ENCODE peak calls at places on chromosome 19, in five cellular contexts. S is K562, F is breast epithelium, U is H1, A is prostate gland. O is an unnamed sample. For H3K4me1, the result is how much of the 10 kb centered on the place peaks cover.

GRCh38 chr19:1787116-1787515 is 25.0 kb downstream of the ATP8B3 start:
- DNase-seq in S (no peak), F (no peak), U (no peak), A (no peak), O (no peak)

GRCh38 chr19:32372726-32373613 is 27.6 kb downstream of the ZNF507 start:
- DNase-seq in S (no peak), F (no peak), U (no peak), A (no peak), O (no peak)

GRCh38 chr19:42092350-42092749 is 16.4 kb downstream of the ZNF574 start:
- DNase-seq in S (peak), F (no peak), U (peak), A (no peak), O (no peak)

GRCh38 chr19:11422163-11423068 is 3.3 kb upstream of the RGL3 start:
- DNase-seq in S (peak), F (peak), U (peak), A (peak), O (peak)

GRCh38 chr19:21023901-21024300 is 3.4 kb downstream of the ZNF430 start:
- DNase-seq in S (no peak), F (no peak), U (no peak), A (no peak), O (no peak)

GRCh38 chr19:18287836-18288772 is 6.7 kb upstream of the JUND start:
- DNase-seq in S (no peak), F (no peak), U (peak), A (no peak), O (no peak)

GRCh38 chr19:8302357-8302691 is 5.8 kb downstream of the CD320 start:
- DNase-seq in S (peak), F (peak), U (no peak), A (peak), O (peak)

GRCh38 chr19:2325261-2326046 is 2.9 kb downstream of the LSM7 start:
- DNase-seq in S (no peak), F (no peak), U (no peak), A (no peak), O (no peak)

GRCh38 chr19:19860756-19861390 is 4.8 kb upstream of the ZNF253 start:
- DNase-seq in S (peak), F (peak), U (peak), A (no peak), O (no peak)

GRCh38 chr19:6613711-6614110 is 22.8 kb upstream of the CD70 start:
- DNase-seq in S (no peak), F (no peak), U (no peak), A (no peak), O (no peak)

GRCh38 chr19:44164673-44165512 is at the start of gene ZNF226:
- DNase-seq in S (peak), F (peak), U (peak), A (peak), O (peak)

GRCh38 chr19:1538978-1539377 is 15.1 kb downstream of the PLK5 start:
- DNase-seq in S (no peak), F (no peak), U (no peak), A (no peak), O (no peak)

GRCh38 chr19:22263121-22263520 is 23.1 kb upstream of the ZNF729 start:
- DNase-seq in S (no peak), F (no peak), U (no peak), A (no peak), O (no peak)

GRCh38 chr19:33528404-33528803 is 6.8 kb upstream of the PEPD start:
- DNase-seq in S (no peak), F (no peak), U (no peak), A (no peak), O (no peak)

GRCh38 chr19:48094129-48094842 is 16.3 kb downstream of the PLA2G4C start:
- DNase-seq in S (no peak), F (no peak), U (no peak), A (no peak), O (no peak)

GRCh38 chr19:35000338-35000646 is 169 bp downstream of the GRAMD1A start:
- DNase-seq in S (no peak), F (no peak), U (no peak), A (no peak), O (no peak)
- H3K4me1 ChIP-seq in S (under half), F (under half), U (under half), A (under half), O (under half)

GRCh38 chr19:3968556-3969434 is 2.1 kb downstream of the DAPK3 start:
- DNase-seq in S (peak), F (peak), U (peak), A (peak), O (peak)
- TF ChIP-seq POLR2A in S (no peak), F (no peak), U (peak), A (peak), O (peak)

GRCh38 chr19:46346821-46347571 is at the start of gene PPP5C:
- DNase-seq in S (peak), F (peak), U (peak), A (peak), O (peak)
- TF ChIP-seq POLR2AphosphoS5 in S (peak), F (peak), U (peak), A (peak), O (peak)

DNA sequence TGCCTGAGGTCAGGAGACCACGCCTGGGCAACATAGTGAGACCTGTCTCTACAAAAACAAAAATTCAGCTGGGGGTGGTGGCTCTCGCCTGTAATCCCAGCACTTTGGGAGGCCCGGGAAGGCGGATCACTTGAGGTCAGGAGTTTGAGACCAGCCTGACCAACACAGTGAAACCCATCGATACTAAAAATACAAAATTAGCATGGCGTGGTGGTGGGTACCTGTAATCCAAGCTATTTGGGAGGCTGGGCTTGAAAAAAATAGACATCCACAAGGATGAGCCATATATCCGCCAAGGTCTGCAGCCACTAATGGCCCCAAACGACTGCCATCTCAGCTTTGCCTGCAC is 3.1 kb downstream of the RPS16 start:
- DNase-seq in S (no peak), F (no peak), U (no peak), A (no peak), O (no peak)
- H3K4me1 ChIP-seq in S (under half), F (under half), U (under half), A (under half), O (half or more)

GRCh38 chr19:38744298-38744681 is at the start of gene CAPN12:
- DNase-seq in S (peak), F (no peak), U (no peak), A (no peak), O (no peak)
- TF ChIP-seq POLR2A in S (no peak), F (no peak), U (no peak), A (no peak), O (no peak)

GRCh38 chr19:49801966-49802661 is 11.0 kb downstream of the FUZ start:
- DNase-seq in S (peak), F (peak), U (peak), A (peak), O (peak)
- TF ChIP-seq POLR2AphosphoS5 in S (no peak), F (peak), U (no peak), A (peak), O (peak)

GRCh38 chr19:55473613-55474012 is 2.8 kb upstream of the ZNF628 start:
- DNase-seq in S (no peak), F (no peak), U (no peak), A (no peak), O (no peak)

GRCh38 chr19:55472463-55472862 is 4.0 kb upstream of the ZNF628 start:
- DNase-seq in S (no peak), F (no peak), U (no peak), A (no peak), O (no peak)

GRCh38 chr19:55476100-55476775 is at the start of gene ZNF628:
- DNase-seq in S (peak), F (peak), U (peak), A (peak), O (peak)

GRCh38 chr19:55473201-55473600 is 3.2 kb upstream of the ZNF628 start:
- DNase-seq in S (no peak), F (no peak), U (no peak), A (no peak), O (no peak)

DNA sequence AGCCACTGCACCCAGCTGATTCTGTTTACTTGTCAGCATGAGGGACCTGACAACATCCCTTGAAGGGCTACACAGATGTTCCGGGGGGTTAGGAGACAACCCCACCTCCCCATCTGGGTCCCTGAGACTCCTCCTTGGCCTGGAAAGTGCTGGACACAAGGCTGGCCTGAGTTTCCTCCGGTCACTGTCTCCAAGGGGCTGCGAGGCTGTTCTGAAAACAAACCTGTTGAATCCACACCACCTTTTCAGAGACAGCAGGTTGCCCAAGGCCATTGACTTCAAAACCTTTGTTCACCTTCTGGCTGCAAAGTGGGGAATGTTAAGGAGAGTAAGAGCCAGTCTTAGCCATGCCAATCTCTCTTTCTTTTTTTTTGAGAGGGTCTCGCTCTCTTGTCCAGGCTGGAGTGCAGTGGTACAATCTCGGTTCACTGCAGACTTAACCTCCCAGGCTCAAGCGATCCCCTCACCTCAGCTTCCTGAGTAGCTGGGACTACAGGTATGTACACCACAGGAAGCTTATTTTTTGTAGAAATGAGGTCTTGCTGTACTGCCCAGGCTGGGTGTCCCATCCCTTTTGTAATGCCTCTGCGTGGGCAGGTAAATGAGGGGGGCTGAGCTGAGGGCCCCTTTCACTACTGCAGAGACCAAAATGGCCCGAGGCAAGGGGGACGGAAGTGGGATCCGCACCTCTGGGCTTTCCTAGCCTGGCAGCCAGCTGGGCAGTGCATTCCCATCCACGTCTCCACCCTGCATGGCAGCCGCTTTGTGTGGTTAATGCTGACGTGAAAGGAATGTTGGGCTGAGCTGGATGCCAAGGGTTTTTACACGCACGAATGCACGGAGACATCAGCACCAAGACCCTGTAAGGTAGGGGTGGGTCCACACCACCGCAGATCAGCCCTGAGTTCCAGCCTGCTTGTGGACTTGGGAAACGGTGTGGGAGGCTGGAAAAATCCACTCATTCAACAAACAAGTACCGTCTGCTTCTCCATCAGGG is 1.9 kb upstream of the ZNF628 start:
- DNase-seq in S (no peak), F (no peak), U (no peak), A (no peak), O (no peak)
- H3K4me1 ChIP-seq in S (under half), F (under half), U (under half), A (under half), O (under half)

GRCh38 chr19:55345818-55346724 is 6.4 kb downstream of the KMT5C start:
- DNase-seq in S (no peak), F (no peak), U (no peak), A (no peak), O (no peak)

GRCh38 chr19:55344444-55344843 is 4.8 kb downstream of the KMT5C start:
- DNase-seq in S (no peak), F (peak), U (no peak), A (no peak), O (no peak)

GRCh38 chr19:55346725-55347441 is 7.2 kb downstream of the KMT5C start:
- DNase-seq in S (no peak), F (no peak), U (no peak), A (no peak), O (no peak)

GRCh38 chr19:55347442-55348009 is 7.0 kb downstream of the COX6B2 start:
- DNase-seq in S (no peak), F (no peak), U (no peak), A (no peak), O (no peak)

GRCh38 chr19:55345101-55345817 is 5.6 kb downstream of the KMT5C start:
- DNase-seq in S (no peak), F (no peak), U (no peak), A (no peak), O (no peak)
- TF ChIP-seq POLR2A in S (peak), F (no peak), U (no peak), A (no peak), O (no peak)

GRCh38 chr19:45526143-45526542 is 18.9 kb downstream of the VASP start:
- DNase-seq in S (peak), F (peak), U (peak), A (peak), O (peak)
- TF ChIP-seq POLR2AphosphoS5 in S (peak), F (no peak), U (no peak), A (peak), O (no peak)